ENCODE peak calls at places on chromosomes 4 and X, in four cellular contexts. One of them, this sample, is unnamed.

GRCh38 chrX:27446423-27446822 is 16.7 kb downstream of the PPP4R3C start:
- DNase-seq in A549: no peak
- DNase-seq in HepG2: peak; percentile 49
- DNase-seq in K562: no peak
- DNase-seq in this sample: no peak

GRCh38 chr4:40251366-40251765 is 54.5 kb downstream of the RHOH start:
- DNase-seq in A549: peak; percentile 35
- DNase-seq in HepG2: no peak
- DNase-seq in K562: no peak
- DNase-seq in this sample: peak; percentile 42

GRCh38 chr4:25088342-25088952 is 57.7 kb upstream of the LGI2 start:
- DNase-seq in A549: no peak
- DNase-seq in HepG2: no peak
- DNase-seq in K562: peak; percentile 72
- DNase-seq in this sample: no peak

GRCh38 chrX:3757510-3758025 is 44.1 kb upstream of the PRKX start:
- DNase-seq in A549: no peak
- DNase-seq in HepG2: no peak
- DNase-seq in K562: no peak
- DNase-seq in this sample: no peak

GRCh38 chrX:46715521-46715920 is 43.4 kb downstream of the SLC9A7 start:
- DNase-seq in A549: no peak
- DNase-seq in HepG2: no peak
- DNase-seq in K562: no peak
- DNase-seq in this sample: no peak

GRCh38 chrX:39480966-39481365 is 616.8 kb downstream of the BCOR start:
- DNase-seq in A549: no peak
- DNase-seq in HepG2: no peak
- DNase-seq in K562: no peak
- DNase-seq in this sample: no peak

GRCh38 chr4:121669163-121669550 is 27.6 kb downstream of the ANXA5 start:
- DNase-seq in A549: no peak
- DNase-seq in HepG2: no peak
- DNase-seq in K562: no peak
- DNase-seq in this sample: no peak

GRCh38 chrX:122269243-122269781 is 914.8 kb upstream of the GRIA3 start:
- DNase-seq in A549: no peak
- DNase-seq in HepG2: no peak
- DNase-seq in K562: no peak
- DNase-seq in this sample: no peak

GRCh38 chr4:147160908-147161513 is 215.3 kb upstream of the TTC29 start:
- DNase-seq in A549: peak; percentile 51
- DNase-seq in HepG2: peak; percentile 24
- DNase-seq in K562: peak; percentile 53
- DNase-seq in this sample: peak; percentile 53

GRCh38 chrX:130139474-130140201 is 26.0 kb downstream of the AIFM1 start:
- DNase-seq in A549: no peak
- DNase-seq in HepG2: no peak
- DNase-seq in K562: peak; percentile 23
- DNase-seq in this sample: peak; percentile 29

GRCh38 chr4:83010522-83011318 is at the start of gene LIN54:
- DNase-seq in A549: peak; percentile 61
- DNase-seq in HepG2: peak; percentile 90
- DNase-seq in K562: peak; percentile 85
- DNase-seq in this sample: peak; percentile 75

GRCh38 chrX:44042731-44043130 is 69.5 kb upstream of the NDP start:
- DNase-seq in A549: no peak
- DNase-seq in HepG2: no peak
- DNase-seq in K562: no peak
- DNase-seq in this sample: no peak

GRCh38 chr4:17765514-17766286 is 15.7 kb downstream of the FAM184B start:
- DNase-seq in A549: no peak
- DNase-seq in HepG2: no peak
- DNase-seq in K562: no peak
- DNase-seq in this sample: no peak

GRCh38 chr4:123102897-123103489 is 180.6 kb upstream of the NUDT6 start:
- DNase-seq in A549: peak; percentile 10
- DNase-seq in HepG2: peak; percentile 49
- DNase-seq in K562: peak; percentile 44
- DNase-seq in this sample: peak; percentile 52

GRCh38 chrX:1397001-1397400 is 5.1 kb upstream of the SLC25A6 start:
- DNase-seq in A549: no peak
- DNase-seq in HepG2: no peak
- DNase-seq in K562: no peak
- DNase-seq in this sample: no peak

GRCh38 chrX:48800574-48801280 is 1.1 kb upstream of the HDAC6 start:
- DNase-seq in A549: no peak
- DNase-seq in HepG2: no peak
- DNase-seq in K562: peak; percentile 92
- DNase-seq in this sample: no peak

GRCh38 chr4:10025230-10025806 is 4.0 kb upstream of the SLC2A9 start:
- DNase-seq in A549: no peak
- DNase-seq in HepG2: peak; percentile 68
- DNase-seq in K562: no peak
- DNase-seq in this sample: no peak

GRCh38 chrX:150566734-150567182 is 1.7 kb upstream of the MTM1 start:
- DNase-seq in A549: no peak
- DNase-seq in HepG2: no peak
- DNase-seq in K562: no peak
- DNase-seq in this sample: no peak

GRCh38 chr4:177235026-177235425 is 74.6 kb upstream of the NEIL3 start:
- DNase-seq in A549: no peak
- DNase-seq in HepG2: no peak
- DNase-seq in K562: no peak
- DNase-seq in this sample: no peak

GRCh38 chr4:88143504-88143903 is 14.9 kb downstream of the ABCG2 start:
- DNase-seq in A549: peak; percentile 46
- DNase-seq in HepG2: no peak
- DNase-seq in K562: no peak
- DNase-seq in this sample: peak; percentile 42

GRCh38 chrX:68163446-68163845 is 269.8 kb downstream of the OPHN1 start:
- DNase-seq in A549: no peak
- DNase-seq in HepG2: no peak
- DNase-seq in K562: no peak
- DNase-seq in this sample: peak; percentile 87

GRCh38 chrX:13716455-13716854 is 18.0 kb downstream of the TRAPPC2 start:
- DNase-seq in A549: no peak
- DNase-seq in HepG2: no peak
- DNase-seq in K562: no peak
- DNase-seq in this sample: no peak

GRCh38 chrX:2928583-2929434 is at the start of gene ARSD:
- DNase-seq in A549: peak; percentile 73
- DNase-seq in HepG2: peak; percentile 74
- DNase-seq in K562: no peak
- DNase-seq in this sample: peak; percentile 79

GRCh38 chr4:140300271-140300970 is 73.0 kb upstream of the SCOC start:
- DNase-seq in A549: peak; percentile 19
- DNase-seq in HepG2: no peak
- DNase-seq in K562: no peak
- DNase-seq in this sample: peak; percentile 29

GRCh38 chrX:153981771-153982533 is 9.4 kb downstream of the TMEM187 start:
- DNase-seq in A549: no peak
- DNase-seq in HepG2: no peak
- DNase-seq in K562: no peak
- DNase-seq in this sample: no peak

GRCh38 chr4:48275247-48275646 is 5.6 kb upstream of the TEC start:
- DNase-seq in A549: peak; percentile 6
- DNase-seq in HepG2: peak; percentile 15
- DNase-seq in K562: peak; percentile 53
- DNase-seq in this sample: no peak

GRCh38 chr4:31023724-31024123 is 303.6 kb downstream of the PCDH7 start:
- DNase-seq in A549: no peak
- DNase-seq in HepG2: no peak
- DNase-seq in K562: no peak
- DNase-seq in this sample: no peak

GRCh38 chr4:85084371-85085170 is 118.1 kb upstream of the WDFY3 start:
- DNase-seq in A549: peak; percentile 2
- DNase-seq in HepG2: peak; percentile 60
- DNase-seq in K562: peak; percentile 12
- DNase-seq in this sample: peak; percentile 67

GRCh38 chr4:55635760-55636621 is at the start of gene NMU:
- DNase-seq in A549: no peak
- DNase-seq in HepG2: peak; percentile 13
- DNase-seq in K562: peak; percentile 76
- DNase-seq in this sample: peak; percentile 16

GRCh38 chrX:47562615-47563243 is 1.7 kb downstream of the ARAF start:
- DNase-seq in A549: no peak
- DNase-seq in HepG2: no peak
- DNase-seq in K562: no peak
- DNase-seq in this sample: peak; percentile 47

GRCh38 chr4:147060171-147060931 is 114.7 kb upstream of the TTC29 start:
- DNase-seq in A549: no peak
- DNase-seq in HepG2: no peak
- DNase-seq in K562: no peak
- DNase-seq in this sample: no peak

GRCh38 chrX:86133761-86134160 is 14.5 kb upstream of the DACH2 start:
- DNase-seq in A549: no peak
- DNase-seq in HepG2: no peak
- DNase-seq in K562: no peak
- DNase-seq in this sample: peak; percentile 4

DNA sequence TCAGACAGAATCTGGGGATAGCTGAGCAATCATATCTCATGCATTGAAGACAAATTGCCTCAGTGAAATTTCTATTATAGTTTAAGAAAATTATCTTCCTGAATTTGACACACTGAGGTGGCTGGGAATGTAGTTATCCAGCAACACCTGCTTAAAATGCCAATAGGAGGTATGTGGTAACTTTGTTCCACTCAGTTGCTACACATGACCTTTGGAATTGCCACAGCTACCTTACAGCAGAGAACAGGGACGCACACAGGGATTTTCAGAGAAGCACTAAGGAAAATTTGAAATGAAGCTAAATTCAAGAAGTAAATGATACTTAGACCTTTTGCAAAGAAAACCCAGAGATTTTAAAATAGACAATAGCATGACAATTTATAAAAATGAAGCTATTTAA is 264.6 kb downstream of the IL1RAPL1 start:
- DNase-seq in A549: no peak
- DNase-seq in HepG2: peak; percentile 1
- DNase-seq in K562: no peak
- DNase-seq in this sample: no peak
- TF ChIP-seq MYC in A549: no peak
- TF ChIP-seq MYC in HepG2: no peak
- TF ChIP-seq MYC in K562: no peak
- TF ChIP-seq MYC in this sample: no peak

GRCh38 chr4:6524436-6524835 is 50.6 kb upstream of the MAN2B2 start:
- DNase-seq in A549: no peak
- DNase-seq in HepG2: no peak
- DNase-seq in K562: no peak
- DNase-seq in this sample: no peak
- TF ChIP-seq JUN in A549: no peak
- TF ChIP-seq JUN in HepG2: no peak
- TF ChIP-seq JUN in K562: no peak
- TF ChIP-seq JUN in this sample: no peak

DNA sequence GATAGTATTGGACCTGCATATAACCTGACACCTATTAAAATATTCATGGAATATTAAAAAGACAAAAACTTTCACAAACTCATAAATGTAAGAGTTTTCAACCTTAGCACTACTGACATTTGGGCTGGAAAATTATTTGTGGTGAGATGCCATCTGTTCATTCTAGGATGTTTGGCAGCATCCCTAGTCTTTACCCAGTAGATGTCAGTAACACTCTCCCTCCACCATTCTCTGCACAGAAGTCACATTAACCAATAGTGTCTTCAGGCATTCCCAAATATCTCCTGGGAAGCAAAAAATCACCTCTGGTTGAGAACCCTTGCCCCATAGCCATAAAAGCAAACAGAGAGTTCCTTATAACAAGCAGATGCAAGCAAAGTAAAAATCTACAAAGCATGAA is 41.4 kb upstream of the NDST4 start:
- DNase-seq in A549: no peak
- DNase-seq in HepG2: no peak
- DNase-seq in K562: no peak
- DNase-seq in this sample: no peak
- TF ChIP-seq CTCF in A549: no peak
- TF ChIP-seq CTCF in HepG2: no peak
- TF ChIP-seq CTCF in K562: no peak
- TF ChIP-seq CTCF in this sample: no peak

GRCh38 chr4:101171747-101172146 is 175.6 kb downstream of the PPP3CA start:
- DNase-seq in A549: no peak
- DNase-seq in HepG2: no peak
- DNase-seq in K562: no peak
- DNase-seq in this sample: peak; percentile 46

GRCh38 chr4:101163936-101164335 is 183.4 kb downstream of the PPP3CA start:
- DNase-seq in A549: no peak
- DNase-seq in HepG2: no peak
- DNase-seq in K562: no peak
- DNase-seq in this sample: no peak

GRCh38 chr4:101174679-101175078 is 172.6 kb downstream of the PPP3CA start:
- DNase-seq in A549: no peak
- DNase-seq in HepG2: no peak
- DNase-seq in K562: no peak
- DNase-seq in this sample: no peak

GRCh38 chr4:101169044-101170014 is 178.0 kb downstream of the PPP3CA start:
- DNase-seq in A549: no peak
- DNase-seq in HepG2: peak; percentile 83
- DNase-seq in K562: no peak
- DNase-seq in this sample: peak; percentile 60
- TF ChIP-seq MYC in A549: no peak
- TF ChIP-seq MYC in HepG2: no peak
- TF ChIP-seq MYC in K562: no peak
- TF ChIP-seq MYC in this sample: no peak

DNA sequence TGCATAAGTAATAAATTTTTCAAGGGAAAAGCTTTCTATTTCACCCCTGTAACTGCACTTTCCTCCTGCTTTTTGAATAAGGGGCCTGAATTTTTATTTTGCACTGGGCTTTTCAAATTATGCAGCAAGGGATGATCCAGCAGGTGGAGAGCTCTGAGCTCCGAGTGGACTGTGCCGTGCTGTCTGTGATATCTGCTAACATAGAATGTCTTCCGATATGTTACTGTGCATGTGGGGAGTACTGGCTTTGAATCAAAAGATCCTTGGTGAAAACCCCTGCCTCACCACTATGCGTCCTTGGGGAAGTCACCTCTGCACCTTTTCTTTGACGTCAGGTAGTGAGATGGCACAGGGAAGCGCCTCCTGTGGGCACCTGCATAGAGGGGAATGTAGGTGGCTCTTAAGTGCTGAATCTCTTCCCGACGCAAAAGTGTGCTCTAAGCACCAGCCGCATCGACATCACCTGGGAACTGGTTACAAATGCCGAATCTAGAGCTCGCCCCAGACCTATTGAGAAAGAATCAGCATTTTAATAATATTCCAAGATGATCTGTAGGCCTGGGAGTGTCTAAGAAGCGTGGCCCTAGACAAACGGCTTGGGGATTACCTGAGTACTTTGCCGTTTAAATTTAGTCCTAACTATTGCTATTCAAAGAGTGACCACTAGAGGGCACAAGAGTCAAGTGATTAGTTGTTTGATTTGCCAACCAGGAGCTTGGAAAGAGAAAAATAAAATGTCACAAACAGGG is 19.2 kb upstream of the WFS1 start:
- DNase-seq in A549: peak; percentile 58
- DNase-seq in HepG2: peak; percentile 67
- DNase-seq in K562: peak; percentile 67
- DNase-seq in this sample: peak; percentile 74
- TF ChIP-seq JUN in A549: no peak
- TF ChIP-seq JUN in HepG2: no peak
- TF ChIP-seq JUN in K562: no peak
- TF ChIP-seq JUN in this sample: no peak

GRCh38 chr4:73615613-73616012 is 4.6 kb downstream of the RASSF6 start:
- DNase-seq in A549: no peak
- DNase-seq in HepG2: peak; percentile 41
- DNase-seq in K562: no peak
- DNase-seq in this sample: no peak
- TF ChIP-seq CTCF in A549: no peak
- TF ChIP-seq CTCF in HepG2: peak; percentile 16
- TF ChIP-seq CTCF in K562: no peak
- TF ChIP-seq CTCF in this sample: no peak